ENCODE peak calls at places on chromosome 13, in six cellular contexts. W, J, P, O, X and S are unnamed samples.

GRCh38 chr13:21322304-21322965 is 136.7 kb downstream of the ZDHHC20 start:
- DNase-seq in O (no peak), W (no peak), X (no peak), P (no peak), J (no peak), S (no peak)

GRCh38 chr13:78420814-78421213 is 182.5 kb downstream of the POU4F1 start:
- DNase-seq in O (no peak), J (peak; percentile 37), W (no peak), P (no peak), X (no peak), S (no peak)

GRCh38 chr13:55069746-55070145 is 2041.1 kb downstream of the OLFM4 start:
- DNase-seq in P (no peak), W (no peak), J (no peak), X (no peak), O (no peak), S (no peak)

GRCh38 chr13:101331731-101332130 is 84.6 kb downstream of the NALCN start:
- DNase-seq in O (no peak), P (no peak), W (no peak), J (no peak), X (no peak), S (no peak)

GRCh38 chr13:61954092-61954491 is 538.4 kb upstream of the PCDH20 start:
- DNase-seq in O (no peak), W (no peak), P (no peak), X (peak; percentile 4), J (no peak), S (peak; percentile 14)

GRCh38 chr13:61286148-61286745 is 129.4 kb downstream of the PCDH20 start:
- DNase-seq in J (no peak), X (peak; percentile 2), P (peak; percentile 2), O (peak; percentile 9), W (no peak), S (peak; percentile 4)

GRCh38 chr13:59112375-59112774 is 1051.4 kb downstream of the DIAPH3 start:
- DNase-seq in W (no peak), J (no peak), X (no peak), O (no peak), P (no peak), S (peak; percentile 5)

GRCh38 chr13:32426981-32427851 is 714 bp downstream of the N4BP2L1 start:
- DNase-seq in J (no peak), X (no peak), O (no peak), P (no peak), W (peak; percentile 3), S (peak; percentile 80)

GRCh38 chr13:78787189-78787588 is 128.2 kb upstream of the OBI1 start:
- DNase-seq in P (peak; percentile 3), X (no peak), J (no peak), W (no peak), O (no peak), S (no peak)

GRCh38 chr13:25301347-25302113 is at the start of gene NUP58:
- DNase-seq in P (peak; percentile 95), O (peak; percentile 60), W (peak; percentile 48), J (peak; percentile 83), X (peak; percentile 84), S (peak; percentile 92)
- TF ChIP-seq EP300 in P (peak; percentile 62), O (no peak), W (no peak), J (peak; percentile 59), X (no peak), S (no peak)

DNA sequence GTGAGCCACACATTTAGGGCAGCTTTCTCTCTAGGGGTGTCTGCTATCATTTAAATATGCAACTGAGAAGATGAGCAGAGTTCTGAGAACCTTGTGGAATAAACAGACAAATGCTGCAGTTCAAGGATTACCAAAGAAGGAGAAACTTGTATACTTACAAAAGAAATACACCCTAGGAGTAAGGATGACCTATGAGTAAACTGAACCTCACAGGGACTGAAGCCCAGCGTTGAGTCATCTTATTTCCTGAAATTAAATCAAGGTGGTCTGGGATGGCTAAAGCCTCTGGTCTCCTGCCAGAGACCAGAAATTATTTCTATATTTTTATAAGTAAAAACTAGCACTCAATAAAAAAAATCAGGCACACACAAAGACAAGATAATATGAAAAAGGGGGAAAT is 40.1 kb downstream of the FAM216B start:
- DNase-seq in O (no peak), P (no peak), X (no peak), J (no peak), W (no peak), S (no peak)
- TF ChIP-seq MAX in O (no peak), P (no peak), X (no peak), J (no peak), W (no peak), S (peak; percentile 21)

GRCh38 chr13:36101157-36101556 is 30.0 kb downstream of the DCLK1 start:
- DNase-seq in P (no peak), J (no peak), O (no peak), X (no peak), W (no peak), S (peak; percentile 53)
- TF ChIP-seq EP300 in P (no peak), J (no peak), O (no peak), X (no peak), W (no peak), S (no peak)

DNA sequence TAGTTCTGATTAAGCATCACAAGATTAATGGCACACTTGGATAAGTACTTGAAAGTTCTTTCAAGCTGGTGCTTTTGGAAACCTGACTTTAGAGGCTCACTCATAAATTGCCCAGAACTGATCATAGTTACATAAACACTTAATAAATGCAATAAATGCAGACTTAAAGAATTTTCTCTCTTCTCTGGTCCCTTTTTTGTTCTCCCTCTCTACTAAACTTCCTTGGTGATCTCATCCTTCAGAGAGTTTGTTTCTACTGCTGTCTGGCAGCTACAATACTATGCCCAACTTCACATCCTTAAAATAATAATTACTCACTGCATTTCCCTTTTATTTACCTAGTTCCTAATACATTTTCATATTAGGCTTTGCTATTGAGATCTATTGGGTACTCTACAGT is 1416.9 kb downstream of the EFNB2 start:
- DNase-seq in X (no peak), J (no peak), O (no peak), P (no peak), W (no peak), S (no peak)
- TF ChIP-seq MAX in X (no peak), J (no peak), O (no peak), P (no peak), W (no peak), S (no peak)

DNA sequence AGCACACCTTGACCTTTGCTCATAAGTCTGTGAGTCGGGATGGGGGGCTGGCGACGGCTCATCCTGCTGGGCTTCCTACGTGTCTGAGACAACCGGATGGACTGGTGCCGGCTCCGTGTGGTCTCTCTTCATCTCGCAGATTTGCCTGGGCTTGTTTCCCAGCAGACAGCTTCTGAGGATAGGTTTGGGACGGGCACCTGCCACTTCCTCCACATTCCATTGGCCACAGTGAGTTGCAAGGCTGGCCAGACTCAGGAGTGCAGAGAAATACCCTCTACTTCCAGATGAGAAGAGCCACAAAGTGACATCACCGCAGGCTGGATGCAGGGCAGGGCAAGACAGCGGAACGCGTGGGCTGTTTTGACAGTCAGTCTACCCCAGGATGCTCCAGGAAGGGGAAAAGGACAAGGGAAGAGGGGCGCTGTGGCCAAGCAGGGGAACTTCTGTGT is 48.1 kb downstream of the IRS2 start:
- DNase-seq in O (no peak), J (no peak), P (no peak), W (no peak), X (no peak), S (no peak)
- TF ChIP-seq EP300 in O (no peak), J (no peak), P (no peak), W (no peak), X (no peak), S (no peak)

GRCh38 chr13:24267283-24267682 is 42.1 kb upstream of the C1QTNF9 start:
- DNase-seq in X (no peak), P (no peak), O (no peak), W (no peak), J (peak; percentile 30), S (no peak)
- TF ChIP-seq MAX in X (no peak), P (no peak), O (no peak), W (no peak), J (no peak), S (no peak)

GRCh38 chr13:39765801-39766463 is 110.5 kb downstream of the COG6 start:
- DNase-seq in O (no peak), W (no peak), J (no peak), P (no peak), X (no peak), S (peak; percentile 42)
- TF ChIP-seq EP300 in O (no peak), W (no peak), J (no peak), P (no peak), X (no peak), S (no peak)